ENCODE peak calls at places on chromosomes 1 and 21, in six cellular contexts. One of them, this sample, is unnamed.

GRCh38 chr1:161706483-161707347 is at the start of gene FCRLA:
- DNase-seq in IMR-90: peak
- DNase-seq in cardiac muscle cell: peak
- DNase-seq in thoracic aorta: no peak
- DNase-seq in astrocyte: peak
- DNase-seq in HL-60: no peak
- DNase-seq in this sample: peak

GRCh38 chr1:7632126-7632525 is 139.0 kb upstream of the VAMP3 start:
- DNase-seq in IMR-90: no peak
- DNase-seq in cardiac muscle cell: no peak
- DNase-seq in thoracic aorta: no peak
- DNase-seq in astrocyte: no peak
- DNase-seq in HL-60: no peak
- DNase-seq in this sample: no peak

GRCh38 chr1:230674581-230674980 is 32.3 kb downstream of the COG2 start:
- DNase-seq in IMR-90: no peak
- DNase-seq in cardiac muscle cell: no peak
- DNase-seq in thoracic aorta: no peak
- DNase-seq in astrocyte: no peak
- DNase-seq in HL-60: no peak
- DNase-seq in this sample: no peak

GRCh38 chr21:38879912-38880577 is 74.3 kb downstream of the ETS2 start:
- DNase-seq in IMR-90: no peak
- DNase-seq in cardiac muscle cell: no peak
- DNase-seq in thoracic aorta: no peak
- DNase-seq in astrocyte: no peak
- DNase-seq in HL-60: no peak
- DNase-seq in this sample: no peak

GRCh38 chr1:71311396-71311795 is 230.6 kb upstream of the ZRANB2 start:
- DNase-seq in IMR-90: no peak
- DNase-seq in cardiac muscle cell: no peak
- DNase-seq in thoracic aorta: no peak
- DNase-seq in astrocyte: no peak
- DNase-seq in HL-60: no peak
- DNase-seq in this sample: no peak

GRCh38 chr1:218164111-218164929 is 120.8 kb upstream of the RRP15 start:
- DNase-seq in IMR-90: peak
- DNase-seq in cardiac muscle cell: peak
- DNase-seq in thoracic aorta: no peak
- DNase-seq in astrocyte: peak
- DNase-seq in HL-60: no peak
- DNase-seq in this sample: peak

GRCh38 chr1:26391450-26391849 is 18.9 kb upstream of the ZNF683 start:
- DNase-seq in IMR-90: peak
- DNase-seq in cardiac muscle cell: peak
- DNase-seq in thoracic aorta: no peak
- DNase-seq in astrocyte: no peak
- DNase-seq in HL-60: peak
- DNase-seq in this sample: peak

GRCh38 chr1:210779259-210779658 is 354.7 kb downstream of the KCNH1 start:
- DNase-seq in IMR-90: no peak
- DNase-seq in cardiac muscle cell: no peak
- DNase-seq in thoracic aorta: no peak
- DNase-seq in astrocyte: no peak
- DNase-seq in HL-60: no peak
- DNase-seq in this sample: no peak

GRCh38 chr1:57591854-57592253 is 168.0 kb upstream of the DAB1 start:
- DNase-seq in IMR-90: no peak
- DNase-seq in cardiac muscle cell: no peak
- DNase-seq in thoracic aorta: no peak
- DNase-seq in astrocyte: no peak
- DNase-seq in HL-60: no peak
- DNase-seq in this sample: no peak

GRCh38 chr1:185973645-185974044 is 239.5 kb downstream of the HMCN1 start:
- DNase-seq in IMR-90: peak
- DNase-seq in cardiac muscle cell: no peak
- DNase-seq in thoracic aorta: no peak
- DNase-seq in astrocyte: peak
- DNase-seq in HL-60: no peak
- DNase-seq in this sample: peak

GRCh38 chr1:86224651-86225050 is 68.1 kb upstream of the COL24A1 start:
- DNase-seq in IMR-90: no peak
- DNase-seq in cardiac muscle cell: no peak
- DNase-seq in thoracic aorta: no peak
- DNase-seq in astrocyte: no peak
- DNase-seq in HL-60: no peak
- DNase-seq in this sample: no peak

GRCh38 chr1:24155011-24155782 is 12.3 kb upstream of the IL22RA1 start:
- DNase-seq in IMR-90: no peak
- DNase-seq in cardiac muscle cell: no peak
- DNase-seq in thoracic aorta: no peak
- DNase-seq in astrocyte: no peak
- DNase-seq in HL-60: no peak
- DNase-seq in this sample: no peak

GRCh38 chr1:5659606-5660005 is 332.6 kb downstream of the NPHP4 start:
- DNase-seq in IMR-90: no peak
- DNase-seq in cardiac muscle cell: no peak
- DNase-seq in thoracic aorta: no peak
- DNase-seq in astrocyte: no peak
- DNase-seq in HL-60: no peak
- DNase-seq in this sample: no peak

GRCh38 chr1:64171797-64172281 is 31.6 kb upstream of the UBE2U start:
- DNase-seq in IMR-90: peak
- DNase-seq in cardiac muscle cell: no peak
- DNase-seq in thoracic aorta: no peak
- DNase-seq in astrocyte: peak
- DNase-seq in HL-60: peak
- DNase-seq in this sample: peak

GRCh38 chr1:192652159-192652558 is 16.2 kb downstream of the RGS13 start:
- DNase-seq in IMR-90: no peak
- DNase-seq in cardiac muscle cell: no peak
- DNase-seq in thoracic aorta: no peak
- DNase-seq in astrocyte: no peak
- DNase-seq in HL-60: no peak
- DNase-seq in this sample: no peak

GRCh38 chr1:235601087-235601486 is 48.5 kb downstream of the GNG4 start:
- DNase-seq in IMR-90: no peak
- DNase-seq in cardiac muscle cell: peak
- DNase-seq in thoracic aorta: no peak
- DNase-seq in astrocyte: no peak
- DNase-seq in HL-60: no peak
- DNase-seq in this sample: peak

GRCh38 chr1:235595079-235595478 is 54.5 kb downstream of the GNG4 start:
- DNase-seq in IMR-90: no peak
- DNase-seq in cardiac muscle cell: no peak
- DNase-seq in thoracic aorta: no peak
- DNase-seq in astrocyte: no peak
- DNase-seq in HL-60: no peak
- DNase-seq in this sample: no peak

GRCh38 chr1:235597867-235598553 is 51.6 kb downstream of the GNG4 start:
- DNase-seq in IMR-90: peak
- DNase-seq in cardiac muscle cell: peak
- DNase-seq in thoracic aorta: no peak
- DNase-seq in astrocyte: peak
- DNase-seq in HL-60: peak
- DNase-seq in this sample: peak

GRCh38 chr1:235599536-235599935 is 50.0 kb downstream of the GNG4 start:
- DNase-seq in IMR-90: no peak
- DNase-seq in cardiac muscle cell: no peak
- DNase-seq in thoracic aorta: no peak
- DNase-seq in astrocyte: no peak
- DNase-seq in HL-60: no peak
- DNase-seq in this sample: no peak
- TF ChIP-seq CTCF in IMR-90: no peak
- TF ChIP-seq CTCF in cardiac muscle cell: no peak
- TF ChIP-seq CTCF in thoracic aorta: no peak
- TF ChIP-seq CTCF in astrocyte: no peak
- TF ChIP-seq CTCF in HL-60: no peak
- TF ChIP-seq CTCF in this sample: no peak

GRCh38 chr1:156709743-156710489 is 4.5 kb upstream of the CRABP2 start:
- DNase-seq in IMR-90: peak
- DNase-seq in cardiac muscle cell: no peak
- DNase-seq in thoracic aorta: peak
- DNase-seq in astrocyte: peak
- DNase-seq in HL-60: no peak
- DNase-seq in this sample: no peak
- H3K27ac ChIP-seq in IMR-90: peak
- H3K27ac ChIP-seq in cardiac muscle cell: peak
- H3K27ac ChIP-seq in thoracic aorta: peak
- H3K27ac ChIP-seq in astrocyte: no peak
- H3K27ac ChIP-seq in HL-60: no peak
- H3K27ac ChIP-seq in this sample: no peak

DNA sequence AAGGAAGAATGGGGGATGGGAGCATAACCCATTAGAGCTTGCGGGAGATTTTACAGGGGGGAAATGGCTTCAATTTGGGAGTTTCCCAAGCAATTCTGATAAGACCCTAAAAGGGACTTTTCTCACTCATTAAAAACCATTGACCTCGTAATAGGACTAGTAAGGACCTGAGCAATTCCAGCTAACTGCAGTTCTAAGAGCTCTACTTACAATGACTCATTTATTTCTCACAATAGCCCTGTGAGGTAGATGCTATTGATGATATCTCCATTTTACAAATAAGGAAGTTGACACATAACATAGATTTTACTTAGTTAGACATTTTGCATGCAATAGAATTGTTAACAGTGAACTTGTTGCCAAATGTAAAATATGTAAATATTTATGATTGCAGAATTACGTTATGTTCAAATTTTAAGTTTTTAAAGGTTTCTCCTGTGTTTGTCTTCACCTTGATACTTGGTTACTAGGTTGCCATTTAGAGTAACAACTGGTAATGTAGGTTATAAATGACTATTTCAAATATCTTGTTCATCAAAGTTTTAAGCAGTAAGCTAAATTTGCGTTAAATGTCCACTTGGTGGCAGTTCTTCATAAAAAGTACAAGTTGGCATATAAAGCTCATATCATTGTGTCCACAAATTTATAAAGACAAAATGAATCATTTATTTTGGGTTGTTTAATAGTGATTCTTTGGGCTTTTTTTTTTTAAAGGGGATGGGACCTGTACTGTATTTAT is 182.0 kb downstream of the PLA2G4A start:
- DNase-seq in IMR-90: peak
- DNase-seq in cardiac muscle cell: no peak
- DNase-seq in thoracic aorta: no peak
- DNase-seq in astrocyte: peak
- DNase-seq in HL-60: no peak
- DNase-seq in this sample: no peak
- TF ChIP-seq CTCF in IMR-90: no peak
- TF ChIP-seq CTCF in cardiac muscle cell: no peak
- TF ChIP-seq CTCF in thoracic aorta: no peak
- TF ChIP-seq CTCF in astrocyte: no peak
- TF ChIP-seq CTCF in HL-60: no peak
- TF ChIP-seq CTCF in this sample: no peak

GRCh38 chr1:66401244-66401643 is 132.7 kb upstream of the SGIP1 start:
- DNase-seq in IMR-90: no peak
- DNase-seq in cardiac muscle cell: no peak
- DNase-seq in thoracic aorta: no peak
- DNase-seq in astrocyte: no peak
- DNase-seq in HL-60: no peak
- DNase-seq in this sample: no peak

GRCh38 chr1:66403031-66403731 is 130.8 kb upstream of the SGIP1 start:
- DNase-seq in IMR-90: no peak
- DNase-seq in cardiac muscle cell: no peak
- DNase-seq in thoracic aorta: no peak
- DNase-seq in astrocyte: no peak
- DNase-seq in HL-60: no peak
- DNase-seq in this sample: no peak

GRCh38 chr1:66402194-66402593 is 131.8 kb upstream of the SGIP1 start:
- DNase-seq in IMR-90: no peak
- DNase-seq in cardiac muscle cell: no peak
- DNase-seq in thoracic aorta: peak
- DNase-seq in astrocyte: no peak
- DNase-seq in HL-60: no peak
- DNase-seq in this sample: no peak

GRCh38 chr1:66399888-66400529 is 133.9 kb upstream of the SGIP1 start:
- DNase-seq in IMR-90: peak
- DNase-seq in cardiac muscle cell: no peak
- DNase-seq in thoracic aorta: no peak
- DNase-seq in astrocyte: no peak
- DNase-seq in HL-60: no peak
- DNase-seq in this sample: no peak

DNA sequence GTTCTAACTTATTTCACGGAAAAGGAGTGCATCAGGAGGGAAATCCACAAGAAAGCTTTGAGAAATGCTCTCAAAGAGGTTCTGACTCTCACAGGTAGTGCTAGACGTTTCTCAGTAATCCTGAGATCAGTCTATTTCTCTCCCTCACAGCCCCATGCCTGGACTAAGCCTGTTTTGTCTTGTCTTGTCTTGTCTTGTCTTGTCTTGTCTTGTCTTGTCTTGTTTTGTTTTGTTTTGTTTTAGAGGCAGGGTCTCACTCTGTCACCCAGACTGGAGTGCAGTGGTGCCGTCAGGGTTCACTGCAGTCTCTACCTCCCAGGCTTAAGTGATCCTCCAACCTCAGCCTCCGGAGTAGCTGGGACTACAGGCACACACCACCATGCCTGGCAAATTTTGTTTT is 133.3 kb upstream of the SGIP1 start:
- DNase-seq in IMR-90: no peak
- DNase-seq in cardiac muscle cell: no peak
- DNase-seq in thoracic aorta: no peak
- DNase-seq in astrocyte: no peak
- DNase-seq in HL-60: no peak
- DNase-seq in this sample: no peak
- H3K27ac ChIP-seq in IMR-90: no peak
- H3K27ac ChIP-seq in cardiac muscle cell: no peak
- H3K27ac ChIP-seq in thoracic aorta: no peak
- H3K27ac ChIP-seq in astrocyte: no peak
- H3K27ac ChIP-seq in HL-60: no peak
- H3K27ac ChIP-seq in this sample: no peak

GRCh38 chr1:109923131-109923945 is 12.7 kb downstream of the CSF1 start:
- DNase-seq in IMR-90: no peak
- DNase-seq in cardiac muscle cell: no peak
- DNase-seq in thoracic aorta: no peak
- DNase-seq in astrocyte: no peak
- DNase-seq in HL-60: no peak
- DNase-seq in this sample: no peak
- TF ChIP-seq CTCF in IMR-90: peak
- TF ChIP-seq CTCF in cardiac muscle cell: peak
- TF ChIP-seq CTCF in thoracic aorta: no peak
- TF ChIP-seq CTCF in astrocyte: peak
- TF ChIP-seq CTCF in HL-60: peak
- TF ChIP-seq CTCF in this sample: peak

This sample was measured in brain microvascular endothelial cell.